ENCODE peak calls at places on chromosome 6, in ten cellular contexts. B is GM23248, Y is HCT116, A is mammary epithelial cell, D is PC-3, P is neural progenitor cell, G is MM.1S, E is HepG2, M is astrocyte, I is OCI-LY7. C is an unnamed sample.

GRCh38 chr6:132530293-132530974 is 7.6 kb upstream of the TAAR9 start:
- DNase-seq in G (peak; percentile 71), P (peak; percentile 77), E (peak; percentile 72), M (peak; percentile 25), Y (peak; percentile 61), I (peak; percentile 82), B (peak; percentile 67), D (peak; percentile 70), A (peak; percentile 38), C (peak; percentile 47)

GRCh38 chr6:162857321-162857720 is 129.5 kb downstream of the PACRG start:
- DNase-seq in P (peak; percentile 29), Y (no peak), E (no peak), I (no peak), D (no peak), A (no peak), B (no peak), G (no peak), M (no peak), C (no peak)

GRCh38 chr6:139855741-139856206 is 481.3 kb upstream of the CITED2 start:
- DNase-seq in A (no peak), Y (no peak), P (peak; percentile 4), D (no peak), E (no peak), B (peak; percentile 45), M (peak; percentile 36), I (no peak), G (no peak), C (no peak)

GRCh38 chr6:33018904-33019303 is 9.5 kb upstream of the HLA-DOA start:
- DNase-seq in P (no peak), D (no peak), G (peak; percentile 56), B (peak; percentile 63), E (no peak), A (no peak), Y (no peak), M (no peak), I (no peak), C (peak; percentile 48)

GRCh38 chr6:35084511-35085203 is 56.5 kb downstream of the TCP11 start:
- DNase-seq in M (no peak), D (no peak), E (no peak), G (no peak), A (no peak), Y (no peak), P (no peak), B (no peak), I (no peak), C (no peak)

GRCh38 chr6:40738551-40738950 is 151.4 kb upstream of the LRFN2 start:
- DNase-seq in M (no peak), B (peak; percentile 25), A (no peak), Y (no peak), G (no peak), E (no peak), I (no peak), P (no peak), D (no peak), C (no peak)

GRCh38 chr6:131316654-131317053 is 181.4 kb downstream of the AKAP7 start:
- DNase-seq in Y (no peak), P (no peak), G (no peak), E (no peak), D (no peak), M (no peak), B (no peak), A (no peak), I (no peak), C (no peak)

GRCh38 chr6:169969372-169970099 is 218.1 kb downstream of the ERMARD start:
- DNase-seq in I (no peak), P (no peak), Y (no peak), A (no peak), D (no peak), B (no peak), M (no peak), G (no peak), E (no peak), C (no peak)

GRCh38 chr6:110491644-110492317 is 15.4 kb upstream of the SLC22A16 start:
- DNase-seq in E (no peak), P (no peak), B (peak; percentile 62), D (peak; percentile 58), I (no peak), G (peak; percentile 27), M (peak; percentile 56), A (peak; percentile 88), Y (no peak), C (no peak)

GRCh38 chr6:11663519-11663918 is 115.1 kb downstream of the ADTRP start:
- DNase-seq in E (no peak), G (no peak), B (no peak), I (no peak), A (no peak), P (no peak), Y (no peak), D (no peak), M (no peak), C (no peak)

GRCh38 chr6:125432014-125432413 is 130.2 kb upstream of the HDDC2 start:
- DNase-seq in P (no peak), G (no peak), E (no peak), M (no peak), A (no peak), D (no peak), Y (no peak), I (peak; percentile 4), B (no peak), C (no peak)

DNA sequence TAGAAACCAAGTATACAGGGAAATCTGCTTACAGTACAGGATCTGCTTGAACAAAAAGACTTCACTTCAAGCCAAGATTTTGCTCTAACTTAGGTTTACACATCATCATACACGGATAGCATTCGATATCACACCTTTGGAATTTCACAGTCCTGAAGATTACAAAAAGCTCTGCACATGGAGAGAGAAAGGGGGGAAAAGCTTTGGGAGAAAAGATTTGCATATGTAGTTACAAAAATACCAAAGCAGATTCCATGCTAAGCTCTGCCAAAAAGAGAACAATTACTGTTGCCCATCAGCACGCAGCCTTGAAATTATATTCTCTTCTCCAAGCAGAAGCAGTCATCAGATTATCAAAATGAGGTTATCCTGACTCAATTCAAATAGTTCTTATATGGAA is 62.0 kb downstream of the HIVEP2 start:
- DNase-seq in D (no peak), A (no peak), P (no peak), I (no peak), M (peak; percentile 90), E (no peak), Y (no peak), B (peak; percentile 83), G (no peak), C (no peak)
- H3K79me2 ChIP-seq in D (peaks cover 22% of the 10 kb centered on the region), A (peaks cover 80% of the 10 kb centered on the region), P (no peaks in the 10 kb centered on the region), I (peaks cover 48% of the 10 kb centered on the region), M (peaks cover 75% of the 10 kb centered on the region), E (no peaks in the 10 kb centered on the region), Y (no peaks in the 10 kb centered on the region), B (peaks cover 96% of the 10 kb centered on the region), G (peaks cover 26% of the 10 kb centered on the region), C (peaks cover 1% of the 10 kb centered on the region)

GRCh38 chr6:680204-680603 is 12.7 kb downstream of the EXOC2 start:
- DNase-seq in A (no peak), M (no peak), Y (no peak), P (no peak), E (no peak), B (no peak), G (no peak), D (no peak), I (no peak), C (no peak)

GRCh38 chr6:678515-678914 is 14.4 kb downstream of the EXOC2 start:
- DNase-seq in E (no peak), P (no peak), A (no peak), Y (no peak), I (no peak), B (no peak), M (no peak), G (no peak), D (no peak), C (no peak)

GRCh38 chr6:677919-678318 is 15.0 kb downstream of the EXOC2 start:
- DNase-seq in P (no peak), E (no peak), A (no peak), I (no peak), Y (no peak), D (no peak), B (no peak), M (no peak), G (no peak), C (no peak)

GRCh38 chr6:679282-679681 is 13.7 kb downstream of the EXOC2 start:
- DNase-seq in I (no peak), Y (no peak), P (no peak), M (peak; percentile 27), G (no peak), B (no peak), D (no peak), A (no peak), E (no peak), C (no peak)

DNA sequence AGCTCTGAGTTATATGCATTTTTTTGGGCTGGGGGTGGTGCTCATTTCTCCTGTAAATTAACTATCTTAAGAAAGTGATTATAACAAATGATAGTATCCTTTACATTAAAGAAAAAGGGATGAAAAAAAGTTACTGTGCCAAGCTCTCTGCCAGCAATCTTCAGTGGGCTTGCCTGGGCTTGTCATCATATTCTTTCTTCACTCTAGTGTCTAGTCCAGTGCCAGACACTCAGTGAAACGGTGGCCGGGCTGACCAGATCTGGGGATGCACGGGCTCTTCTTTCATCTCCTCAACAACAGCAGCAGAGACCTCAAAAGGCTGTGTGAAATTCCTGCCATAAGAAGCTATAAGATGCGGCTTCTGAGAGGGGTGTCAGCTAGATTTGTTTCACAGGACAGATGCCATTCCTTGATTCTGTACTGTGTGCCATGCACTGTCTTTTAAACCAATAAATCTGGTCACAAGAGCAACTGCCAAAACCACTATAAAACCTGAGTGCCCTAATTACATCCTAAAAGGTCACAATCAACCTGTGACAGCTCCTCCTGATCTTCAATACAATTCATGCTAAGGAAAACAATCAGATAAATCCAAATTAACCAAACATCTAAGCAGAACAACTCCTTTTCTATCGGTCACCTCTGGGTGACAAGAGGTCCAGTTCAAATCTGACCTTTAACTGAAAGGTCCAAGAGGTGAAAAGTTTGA is 12.1 kb downstream of the EXOC2 start:
- DNase-seq in G (no peak), P (no peak), D (no peak), M (no peak), Y (no peak), A (peak; percentile 54), E (no peak), B (no peak), I (no peak), C (no peak)
- H3K79me2 ChIP-seq in G (peaks cover 73% of the 10 kb centered on the region), P (peaks cover 82% of the 10 kb centered on the region), D (peaks cover 86% of the 10 kb centered on the region), M (peaks cover 75% of the 10 kb centered on the region), Y (peaks cover 78% of the 10 kb centered on the region), A (peaks cover 83% of the 10 kb centered on the region), E (peaks cover 25% of the 10 kb centered on the region), B (peaks cover 89% of the 10 kb centered on the region), I (no peaks in the 10 kb centered on the region), C (peaks cover 3% of the 10 kb centered on the region)

GRCh38 chr6:143539723-143540122 is 28.2 kb upstream of the FUCA2 start:
- DNase-seq in G (no peak), I (no peak), P (peak; percentile 10), D (no peak), M (no peak), A (no peak), B (no peak), Y (no peak), E (no peak), C (no peak)
- H3K79me2 ChIP-seq in G (no peaks in the 10 kb centered on the region), I (no peaks in the 10 kb centered on the region), P (no peaks in the 10 kb centered on the region), D (peaks cover 14% of the 10 kb centered on the region), M (peaks cover 9% of the 10 kb centered on the region), A (peaks cover 47% of the 10 kb centered on the region), B (peaks cover 35% of the 10 kb centered on the region), Y (no peaks in the 10 kb centered on the region), E (no peaks in the 10 kb centered on the region), C (no peaks in the 10 kb centered on the region)

DNA sequence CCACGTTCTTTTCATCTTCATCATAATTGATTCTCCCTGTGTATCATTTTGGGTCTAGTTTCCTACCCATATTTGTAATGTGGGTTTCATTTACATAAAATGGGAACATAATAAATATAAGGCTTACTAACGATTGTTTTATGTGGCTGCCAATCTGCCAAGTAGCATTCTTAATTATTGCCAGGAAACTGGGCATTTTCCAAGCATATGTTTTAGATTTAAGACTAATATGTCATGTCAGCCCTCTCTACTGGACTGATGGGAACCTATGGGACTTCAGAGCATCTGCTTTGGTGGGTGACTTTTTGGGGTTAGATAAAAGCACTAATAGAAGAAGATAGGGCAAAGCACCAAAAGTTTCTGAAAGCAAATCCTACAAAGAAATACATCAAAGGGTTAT is 157.5 kb downstream of the TBX18 start:
- DNase-seq in E (no peak), G (no peak), D (no peak), M (no peak), A (no peak), B (no peak), I (no peak), Y (no peak), P (no peak), C (no peak)
- H3K79me2 ChIP-seq in E (no peaks in the 10 kb centered on the region), G (no peaks in the 10 kb centered on the region), D (no peaks in the 10 kb centered on the region), M (no peaks in the 10 kb centered on the region), A (no peaks in the 10 kb centered on the region), B (no peaks in the 10 kb centered on the region), I (no peaks in the 10 kb centered on the region), Y (no peaks in the 10 kb centered on the region), P (no peaks in the 10 kb centered on the region), C (no peaks in the 10 kb centered on the region)

C was measured in trophoblast cell.